ENCODE peak calls at places on chromosomes 11 and 22, in eight cellular contexts. P is sigmoid colon, W is colonic mucosa, Z is left lung, E is AG04450, S is kidney, Y is lower lobe of right lung, L is pancreas. K is an unnamed sample.
A peak's percentile ranks its signal among the peaks of the same experiment; 100 is the strongest.

GRCh38 chr11:102390667-102391449 is 43.8 kb downstream of the BIRC2 start:
- DNase-seq in P (peak; percentile 80), W (peak; percentile 72), Z (peak; percentile 68), E (peak; percentile 21), S (peak; percentile 78), Y (peak; percentile 73), L (peak; percentile 71), K (peak; percentile 73)

GRCh38 chr11:6617315-6617781 is 1.9 kb downstream of the TPP1 start:
- DNase-seq in P (peak; percentile 50), W (no peak), Z (no peak), E (no peak), S (peak; percentile 46), Y (no peak), L (no peak), K (no peak)

GRCh38 chr11:47378011-47378835 is at the start of gene SPI1:
- DNase-seq in P (peak; percentile 85), W (peak; percentile 49), Z (peak; percentile 91), E (no peak), S (peak; percentile 82), Y (peak; percentile 91), L (no peak), K (peak; percentile 65)

GRCh38 chr22:26314171-26314570 is 114.9 kb upstream of the ASPHD2 start:
- DNase-seq in P (no peak), W (no peak), Z (no peak), E (no peak), S (no peak), Y (no peak), L (no peak), K (no peak)

GRCh38 chr22:44068422-44069191 is 44.5 kb downstream of the PARVB start:
- DNase-seq in P (no peak), W (no peak), Z (no peak), E (no peak), S (no peak), Y (peak; percentile 75), L (no peak), K (peak; percentile 32)

GRCh38 chr11:71423181-71423790 is 24.9 kb downstream of the DHCR7 start:
- DNase-seq in P (no peak), W (no peak), Z (no peak), E (no peak), S (no peak), Y (no peak), L (no peak), K (no peak)

GRCh38 chr11:69290791-69291190 is 3.2 kb upstream of the MYEOV start:
- DNase-seq in P (no peak), W (peak; percentile 67), Z (no peak), E (no peak), S (no peak), Y (peak; percentile 19), L (no peak), K (no peak)

GRCh38 chr22:41668971-41669911 is 19.4 kb downstream of the SNU13 start:
- DNase-seq in P (no peak), W (no peak), Z (no peak), E (peak; percentile 39), S (no peak), Y (no peak), L (peak; percentile 30), K (no peak)

GRCh38 chr11:35138949-35139881 is at the start of gene CD44:
- DNase-seq in P (peak; percentile 90), W (peak; percentile 83), Z (peak; percentile 91), E (peak; percentile 73), S (peak; percentile 89), Y (peak; percentile 85), L (peak; percentile 84), K (peak; percentile 58)

GRCh38 chr11:91717169-91717568 is 507.4 kb upstream of the FAT3 start:
- DNase-seq in P (no peak), W (no peak), Z (no peak), E (no peak), S (no peak), Y (no peak), L (no peak), K (no peak)

DNA sequence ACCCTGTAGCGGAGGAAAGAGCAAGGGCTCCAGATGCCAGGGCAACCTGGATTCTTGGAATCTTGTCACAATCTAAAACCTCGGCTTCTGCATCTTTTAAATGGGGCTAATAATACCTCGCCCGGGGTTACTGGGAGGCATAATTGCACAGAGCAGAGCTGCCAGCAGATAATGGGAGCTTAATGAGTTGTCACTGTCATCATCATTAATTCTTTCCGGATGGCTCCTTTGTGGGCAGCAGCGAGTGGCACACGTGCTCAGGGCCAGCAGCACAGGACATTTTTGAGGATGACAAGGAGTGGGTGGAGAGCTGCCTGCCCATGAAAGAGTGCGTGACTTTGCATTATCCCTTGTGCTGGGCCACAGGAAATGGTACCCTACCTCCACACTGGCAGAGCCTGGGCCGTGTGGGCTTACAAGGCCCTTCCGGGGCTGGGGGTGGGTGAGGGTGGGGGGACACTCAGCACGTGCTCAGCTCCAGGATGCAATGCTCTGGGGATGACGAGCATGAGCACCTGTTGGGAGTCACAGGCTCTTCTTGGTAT is 5.7 kb downstream of the PDGFB start:
- DNase-seq in P (no peak), W (no peak), Z (no peak), E (no peak), S (no peak), Y (no peak), L (no peak), K (no peak)
- H3K27ac ChIP-seq in P (peak overlapping the region; percentile 72), W (no peak overlapping the region), Z (peak overlapping the region; percentile 49), E (no peak overlapping the region), S (no peak overlapping the region), Y (peak overlapping the region; percentile 79), L (peak overlapping the region; percentile 84), K (no peak overlapping the region)

DNA sequence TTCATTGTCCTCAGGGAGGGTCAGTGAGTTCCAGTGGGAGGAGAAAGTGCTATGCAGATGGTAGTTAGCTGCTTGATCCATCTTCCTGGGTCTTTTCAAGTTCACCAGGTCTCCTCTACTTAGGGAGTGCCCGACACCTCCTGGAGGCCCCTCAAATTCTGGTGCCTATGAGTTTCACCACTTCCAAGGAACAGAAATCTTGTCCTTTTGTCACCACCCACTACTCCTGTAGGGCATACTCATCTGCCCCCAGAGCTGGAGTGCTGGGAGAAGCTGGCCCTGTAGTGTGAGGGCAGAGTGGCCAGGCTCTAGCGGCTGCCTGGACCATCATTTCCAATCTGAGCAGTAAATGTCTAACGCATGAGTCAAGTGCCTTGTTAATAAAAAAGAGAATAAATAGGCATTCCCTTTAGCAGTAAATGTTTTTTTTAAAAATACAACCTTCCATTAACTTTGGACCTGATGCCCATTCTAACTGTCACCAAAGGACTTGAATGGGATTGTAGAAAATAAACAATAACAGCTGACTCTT is 12.5 kb downstream of the IRAG1 start:
- DNase-seq in P (no peak), W (no peak), Z (no peak), E (no peak), S (no peak), Y (no peak), L (no peak), K (no peak)
- TF ChIP-seq CTCF in P (no peak), W (no peak), Z (no peak), E (no peak), S (no peak), Y (no peak), L (no peak), K (no peak)

DNA sequence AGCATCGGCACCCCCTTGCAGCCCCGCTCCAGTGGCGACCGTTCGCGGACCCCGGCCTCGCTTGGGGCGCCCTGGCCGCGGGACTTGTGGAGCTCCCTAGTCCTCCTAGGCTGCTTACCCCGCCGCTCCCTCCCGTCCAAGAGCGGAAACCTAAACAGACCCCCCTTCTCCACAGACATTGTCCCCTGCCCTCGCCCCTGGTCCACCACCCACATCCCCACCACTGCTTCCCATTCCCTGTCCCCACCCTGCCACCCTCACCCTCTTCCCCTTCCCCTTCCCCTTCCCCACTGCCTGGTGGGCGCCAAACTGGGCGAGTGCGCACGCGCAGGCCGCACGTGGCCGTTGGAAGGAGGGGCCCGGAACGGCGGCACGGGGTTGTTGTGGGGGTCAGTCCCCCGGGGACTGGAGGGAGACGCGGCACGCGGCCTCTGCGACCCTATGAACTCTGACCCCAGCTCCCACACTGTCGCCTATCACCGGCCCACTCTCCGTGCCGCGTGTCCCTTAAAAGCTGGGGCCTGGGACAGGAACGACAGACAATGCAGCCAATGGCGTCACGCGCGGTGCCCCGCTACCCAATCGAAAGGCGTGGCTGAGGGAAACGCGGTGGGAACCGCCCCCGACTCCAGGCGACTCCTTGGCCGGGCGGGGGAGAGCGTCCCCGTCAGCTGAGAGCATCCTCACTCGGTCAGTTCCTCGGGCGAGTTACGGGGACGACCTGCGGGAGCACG is at the start of gene SNX32:
- DNase-seq in P (peak; percentile 97), W (peak; percentile 97), Z (peak; percentile 96), E (peak; percentile 78), S (peak; percentile 98), Y (peak; percentile 96), L (peak; percentile 97), K (peak; percentile 95)
- H3K27ac ChIP-seq in P (peak within 1 kb of the TSS; percentile 23), W (no peak within 1 kb of the TSS), Z (peak within 1 kb of the TSS; percentile 24), E (no peak within 1 kb of the TSS), S (no peak within 1 kb of the TSS), Y (peak within 1 kb of the TSS; percentile 51), L (no peak within 1 kb of the TSS), K (peak within 1 kb of the TSS; percentile 62)

GRCh38 chr11:117197516-117198456 is 1.4 kb upstream of the TAGLN start:
- DNase-seq in P (peak; percentile 95), W (peak; percentile 71), Z (peak; percentile 65), E (no peak), S (peak; percentile 86), Y (peak; percentile 47), L (no peak), K (no peak)

GRCh38 chr11:117199061-117199915 is at the start of gene TAGLN:
- DNase-seq in P (peak; percentile 97), W (peak; percentile 55), Z (peak; percentile 84), E (peak; percentile 91), S (peak; percentile 97), Y (peak; percentile 67), L (no peak), K (peak; percentile 86)

GRCh38 chr11:117199916-117200812 is 994 bp downstream of the TAGLN start:
- DNase-seq in P (no peak), W (no peak), Z (peak; percentile 45), E (no peak), S (no peak), Y (peak; percentile 26), L (no peak), K (no peak)

GRCh38 chr11:117197006-117197405 is 2.2 kb upstream of the TAGLN start:
- DNase-seq in P (no peak), W (no peak), Z (no peak), E (no peak), S (peak; percentile 56), Y (peak; percentile 16), L (no peak), K (no peak)

GRCh38 chr11:117198613-117199012 is 557 bp upstream of the TAGLN start:
- DNase-seq in P (no peak), W (no peak), Z (peak; percentile 9), E (no peak), S (no peak), Y (peak; percentile 20), L (no peak), K (no peak)
- TF ChIP-seq CTCF in P (no peak), W (no peak), Z (no peak), E (no peak), S (no peak), Y (no peak), L (no peak), K (no peak)

K was measured in adrenal gland.